ENCODE peak calls at places on chromosome 12, in six cellular contexts. F is heart left ventricle; O is Panc1; G is iPS DF 6.9; R is CD4-positive, alpha-beta T cell; M is uterus. P is an unnamed sample.

GRCh38 chr12:114835031-114835430 is 151.1 kb upstream of the TBX3 start:
- DNase-seq in F (no peak), O (no peak), G (no peak), R (no peak), M (no peak), P (no peak)

GRCh38 chr12:70028515-70028914 is 203.5 kb downstream of the MYRFL start:
- DNase-seq in F (no peak), O (no peak), G (no peak), R (no peak), M (no peak), P (no peak)

GRCh38 chr12:116153983-116154382 is 123.5 kb downstream of the MED13L start:
- DNase-seq in F (no peak), O (no peak), G (no peak), R (no peak), M (no peak), P (no peak)

GRCh38 chr12:131928080-131928764 is 854 bp upstream of the PUS1 start:
- DNase-seq in F (no peak), O (no peak), G (no peak), R (no peak), M (no peak), P (no peak)

GRCh38 chr12:3106564-3106963 is 29.4 kb downstream of the TSPAN9 start:
- DNase-seq in F (no peak), O (no peak), G (no peak), R (no peak), M (no peak), P (no peak)

GRCh38 chr12:29343022-29343799 is 37.8 kb downstream of the ERGIC2 start:
- DNase-seq in F (no peak), O (no peak), G (no peak), R (no peak), M (no peak), P (no peak)

GRCh38 chr12:16165506-16165905 is 112.0 kb downstream of the SLC15A5 start:
- DNase-seq in F (no peak), O (no peak), G (peak), R (no peak), M (peak), P (no peak)

GRCh38 chr12:84756961-84757360 is 155.6 kb downstream of the SLC6A15 start:
- DNase-seq in F (no peak), O (no peak), G (no peak), R (no peak), M (no peak), P (no peak)

GRCh38 chr12:109435428-109436180 is 41.5 kb downstream of the KCTD10 start:
- DNase-seq in F (no peak), O (no peak), G (no peak), R (no peak), M (no peak), P (no peak)

GRCh38 chr12:112013601-112014402 is 576 bp downstream of the ERP29 start:
- DNase-seq in F (peak), O (no peak), G (no peak), R (peak), M (peak), P (peak)

GRCh38 chr12:72491399-72491798 is 219.2 kb downstream of the TRHDE start:
- DNase-seq in F (no peak), O (no peak), G (no peak), R (no peak), M (no peak), P (no peak)

GRCh38 chr12:101761347-101761746 is 22.1 kb upstream of the SYCP3 start:
- DNase-seq in F (no peak), O (no peak), G (no peak), R (no peak), M (no peak), P (no peak)

GRCh38 chr12:106673151-106673550 is 90.3 kb downstream of the RFX4 start:
- DNase-seq in F (no peak), O (no peak), G (no peak), R (no peak), M (no peak), P (no peak)

GRCh38 chr12:110073049-110073831 is 24.9 kb upstream of the C12orf76 start:
- DNase-seq in F (peak), O (no peak), G (no peak), R (no peak), M (peak), P (no peak)

GRCh38 chr12:16352481-16352880 is 5.0 kb downstream of the MGST1 start:
- DNase-seq in F (no peak), O (no peak), G (no peak), R (no peak), M (no peak), P (no peak)

GRCh38 chr12:72982351-72982750 is 710.2 kb downstream of the TRHDE start:
- DNase-seq in F (no peak), O (no peak), G (no peak), R (no peak), M (no peak), P (no peak)

GRCh38 chr12:612886-613285 is 50.4 kb downstream of the NINJ2 start:
- DNase-seq in F (no peak), O (no peak), G (no peak), R (no peak), M (no peak), P (no peak)

GRCh38 chr12:617304-617915 is 45.8 kb downstream of the NINJ2 start:
- DNase-seq in F (peak), O (no peak), G (no peak), R (no peak), M (no peak), P (no peak)

GRCh38 chr12:614727-615060 is 48.6 kb downstream of the NINJ2 start:
- DNase-seq in F (no peak), O (no peak), G (no peak), R (no peak), M (no peak), P (no peak)

GRCh38 chr12:613996-614726 is 49.1 kb downstream of the NINJ2 start:
- DNase-seq in F (no peak), O (no peak), G (no peak), R (peak), M (no peak), P (no peak)

GRCh38 chr12:615620-616019 is 47.6 kb downstream of the NINJ2 start:
- DNase-seq in F (no peak), O (no peak), G (no peak), R (no peak), M (no peak), P (no peak)
- H3K27ac ChIP-seq in F (peak), O (peak), G (no peak), R (no peak), M (no peak), P (no peak)

DNA sequence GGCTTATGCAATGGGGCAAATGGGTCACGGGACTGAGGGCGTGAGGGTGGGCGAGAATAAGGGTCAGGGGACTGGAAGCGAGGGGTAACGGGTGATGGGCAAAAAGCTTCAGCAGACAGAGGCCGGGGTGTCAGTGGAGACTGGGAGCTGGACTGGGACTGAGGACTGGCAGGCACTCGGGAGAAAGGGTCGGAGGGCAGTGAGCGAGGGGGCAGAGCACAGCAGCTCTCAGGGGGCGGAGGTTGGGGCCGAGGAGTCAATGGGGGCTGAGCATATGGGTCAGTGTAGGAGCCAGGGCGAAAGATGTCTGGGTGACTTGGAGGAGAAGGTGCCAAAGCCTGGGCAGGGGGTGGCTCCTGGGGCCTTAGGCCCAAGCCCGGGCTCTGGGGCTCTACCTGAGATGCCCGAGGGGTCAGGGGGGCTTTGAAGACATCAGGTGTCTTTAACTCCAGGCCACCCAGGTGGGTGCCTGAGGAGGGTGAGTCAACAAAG is 20.2 kb downstream of the KMT2D start:
- DNase-seq in F (no peak), O (no peak), G (no peak), R (no peak), M (no peak), P (no peak)
- H3K27ac ChIP-seq in F (no peak), O (no peak), G (no peak), R (no peak), M (no peak), P (no peak)

GRCh38 chr12:51484119-51484518 is 59.5 kb downstream of the SLC4A8 start:
- DNase-seq in F (no peak), O (no peak), G (no peak), R (no peak), M (no peak), P (no peak)

GRCh38 chr12:51475543-51475942 is 50.9 kb downstream of the SLC4A8 start:
- DNase-seq in F (no peak), O (no peak), G (no peak), R (no peak), M (no peak), P (no peak)

GRCh38 chr12:51482808-51483532 is 58.3 kb downstream of the SLC4A8 start:
- DNase-seq in F (no peak), O (no peak), G (no peak), R (no peak), M (no peak), P (no peak)

GRCh38 chr12:51480978-51481377 is 56.3 kb downstream of the SLC4A8 start:
- DNase-seq in F (no peak), O (no peak), G (no peak), R (no peak), M (no peak), P (no peak)
- H3K27ac ChIP-seq in F (no peak), O (no peak), G (no peak), R (no peak), M (no peak), P (no peak)

DNA sequence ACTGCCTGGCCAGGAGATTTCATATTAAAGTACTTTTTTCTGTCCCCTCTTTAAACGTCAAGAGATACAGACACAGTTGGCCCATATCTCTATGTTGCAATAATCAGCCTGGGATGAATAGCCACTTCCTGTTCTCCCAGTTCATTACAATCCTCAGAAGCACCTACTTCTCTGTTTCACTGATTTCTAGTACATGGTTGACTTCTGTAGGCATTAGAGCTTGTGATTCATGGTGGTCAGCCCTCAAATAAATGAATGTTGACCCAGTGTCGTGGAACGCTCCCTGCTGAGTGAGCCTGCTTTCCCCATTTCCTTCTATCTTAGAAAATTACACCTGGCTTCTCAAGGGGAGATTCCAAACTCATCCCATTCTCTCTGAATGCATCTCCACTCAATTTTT is 416.7 kb downstream of the PDZRN4 start:
- DNase-seq in F (no peak), O (no peak), G (no peak), R (no peak), M (no peak), P (no peak)
- H3K27ac ChIP-seq in F (no peak), O (no peak), G (no peak), R (no peak), M (no peak), P (no peak)

DNA sequence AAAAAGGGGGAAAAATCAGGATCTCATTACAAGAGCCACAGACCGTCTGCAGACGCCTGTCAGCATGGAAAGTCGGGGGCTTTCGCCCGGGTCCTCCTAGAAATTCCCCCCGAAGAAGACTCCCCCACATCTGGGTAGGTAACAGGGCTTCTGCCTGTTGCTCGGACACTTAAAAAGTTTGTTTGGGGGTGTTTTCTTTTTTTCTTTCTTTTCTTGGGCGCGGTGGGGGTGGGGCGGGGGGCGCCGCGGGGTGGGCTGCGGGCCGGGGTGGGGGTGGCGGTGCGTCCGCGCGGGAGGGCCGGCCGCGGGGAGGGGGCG is 356 bp downstream of the ELK3 start:
- DNase-seq in F (no peak), O (no peak), G (no peak), R (no peak), M (no peak), P (no peak)
- H3K27ac ChIP-seq in F (peak), O (peak), G (no peak), R (peak), M (peak), P (peak)

DNA sequence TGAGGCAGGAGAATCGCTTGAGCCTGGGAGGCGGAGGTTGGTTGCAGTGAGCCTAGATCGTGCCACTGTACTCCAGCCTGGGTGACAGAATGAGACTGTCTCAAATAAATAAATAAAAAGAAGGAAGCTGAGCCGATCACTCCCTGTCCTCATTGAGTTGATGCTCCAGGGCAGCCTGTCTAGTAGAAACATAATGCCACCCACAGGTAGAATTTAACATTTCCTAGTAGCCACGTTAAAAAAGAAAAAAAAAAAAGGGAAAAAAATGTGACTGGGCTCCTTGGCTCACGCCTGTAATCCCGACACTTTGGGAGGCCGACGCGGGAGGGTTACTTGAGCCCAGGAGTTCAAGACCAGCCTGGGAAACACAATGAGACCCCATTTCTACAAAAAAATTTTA is 135.7 kb downstream of the SCARB1 start:
- DNase-seq in F (no peak), O (no peak), G (no peak), R (no peak), M (no peak), P (no peak)
- H3K27ac ChIP-seq in F (peak), O (peak), G (no peak), R (no peak), M (peak), P (no peak)